ENCODE peak calls at places on chromosome 18, in eight cellular contexts. N, X, J, R, S, U, B and E are unnamed samples.

GRCh38 chr18:22521026-22521707 is 103.5 kb upstream of the CTAGE1 start:
- DNase-seq in N (no peak), X (no peak), J (no peak), R (no peak), S (no peak), U (no peak), B (no peak), E (no peak)

GRCh38 chr18:24126155-24126947 is 12.5 kb upstream of the CABYR start:
- DNase-seq in N (peak; percentile 63), X (no peak), J (no peak), R (no peak), S (no peak), U (no peak), B (peak; percentile 36), E (no peak)

GRCh38 chr18:48955528-48956261 is 4.9 kb upstream of the SMAD7 start:
- DNase-seq in N (peak; percentile 72), X (no peak), J (peak; percentile 59), R (no peak), S (no peak), U (peak; percentile 50), B (peak; percentile 85), E (no peak)

GRCh38 chr18:75179819-75180600 is 28.9 kb downstream of the PTGR3 start:
- DNase-seq in N (no peak), X (no peak), J (no peak), R (no peak), S (no peak), U (no peak), B (no peak), E (no peak)

GRCh38 chr18:21740724-21741510 is at the start of gene MIB1:
- DNase-seq in N (peak; percentile 69), X (no peak), J (peak; percentile 84), R (peak; percentile 34), S (peak; percentile 67), U (peak; percentile 99), B (peak; percentile 41), E (no peak)

GRCh38 chr18:12246849-12247808 is 7.0 kb upstream of the CIDEA start:
- DNase-seq in N (no peak), X (no peak), J (peak; percentile 56), R (no peak), S (no peak), U (no peak), B (no peak), E (no peak)

GRCh38 chr18:76463872-76464271 is 31.2 kb downstream of the ZNF516 start:
- DNase-seq in N (no peak), X (no peak), J (no peak), R (no peak), S (no peak), U (no peak), B (no peak), E (no peak)

GRCh38 chr18:79486356-79487197 is 90.8 kb downstream of the NFATC1 start:
- DNase-seq in N (no peak), X (no peak), J (no peak), R (no peak), S (peak; percentile 15), U (no peak), B (no peak), E (peak; percentile 47)

GRCh38 chr18:75158465-75159237 is 50.3 kb downstream of the PTGR3 start:
- DNase-seq in N (no peak), X (no peak), J (no peak), R (no peak), S (no peak), U (no peak), B (no peak), E (no peak)

GRCh38 chr18:68779169-68779568 is 18.7 kb upstream of the CCDC102B start:
- DNase-seq in N (no peak), X (no peak), J (peak; percentile 14), R (no peak), S (no peak), U (no peak), B (peak; percentile 83), E (no peak)

GRCh38 chr18:75291460-75291859 is 80.9 kb downstream of the TSHZ1 start:
- DNase-seq in N (no peak), X (no peak), J (no peak), R (no peak), S (no peak), U (no peak), B (no peak), E (no peak)

GRCh38 chr18:66874812-66875474 is 271.1 kb upstream of the CDH19 start:
- DNase-seq in N (no peak), X (no peak), J (no peak), R (no peak), S (no peak), U (no peak), B (no peak), E (no peak)
- H3K27ac ChIP-seq in N (no peak overlapping the region), X (no peak overlapping the region), J (no peak overlapping the region), R (no peak overlapping the region), S (no peak overlapping the region), U (no peak overlapping the region), B (no peak overlapping the region), E (no peak overlapping the region)

GRCh38 chr18:11150271-11150615 is 874 bp upstream of the PIEZO2 start:
- DNase-seq in N (no peak), X (no peak), J (no peak), R (no peak), S (no peak), U (no peak), B (no peak), E (no peak)

GRCh38 chr18:11147371-11147860 is 2.0 kb downstream of the PIEZO2 start:
- DNase-seq in N (no peak), X (no peak), J (peak; percentile 45), R (no peak), S (no peak), U (no peak), B (no peak), E (no peak)

GRCh38 chr18:11147962-11148654 is 1.3 kb downstream of the PIEZO2 start:
- DNase-seq in N (no peak), X (no peak), J (no peak), R (no peak), S (no peak), U (no peak), B (no peak), E (no peak)

GRCh38 chr18:11148655-11149440 is 521 bp downstream of the PIEZO2 start:
- DNase-seq in N (no peak), X (no peak), J (peak; percentile 37), R (no peak), S (no peak), U (no peak), B (no peak), E (no peak)

GRCh38 chr18:11149441-11150270 is at the start of gene PIEZO2:
- DNase-seq in N (peak; percentile 55), X (no peak), J (peak; percentile 88), R (no peak), S (peak; percentile 42), U (peak; percentile 29), B (peak; percentile 65), E (no peak)
- H3K27me3 ChIP-seq in N (peaks cover 19% of the 10 kb centered on the region), X (no peaks in the 10 kb centered on the region), J (peaks cover 53% of the 10 kb centered on the region), R (peaks cover 35% of the 10 kb centered on the region), S (peaks cover 95% of the 10 kb centered on the region), U (peaks cover 46% of the 10 kb centered on the region), B (peaks cover 12% of the 10 kb centered on the region), E (peaks cover 62% of the 10 kb centered on the region)

GRCh38 chr18:46071615-46071893 is 506 bp downstream of the PSTPIP2 start:
- DNase-seq in N (no peak), X (no peak), J (no peak), R (no peak), S (no peak), U (no peak), B (no peak), E (no peak)
- H3K27ac ChIP-seq in N (peak overlapping the region; percentile 68), X (peak overlapping the region; percentile 64), J (no peak overlapping the region), R (no peak overlapping the region), S (no peak overlapping the region), U (peak overlapping the region; percentile 72), B (peak overlapping the region; percentile 9), E (peak overlapping the region; percentile 76)

GRCh38 chr18:13377496-13377895 is 158.9 kb downstream of the LDLRAD4 start:
- DNase-seq in N (peak; percentile 28), X (no peak), J (no peak), R (no peak), S (no peak), U (no peak), B (peak; percentile 13), E (no peak)
- H3K27me3 ChIP-seq in N (no peaks in the 10 kb centered on the region), X (no peaks in the 10 kb centered on the region), J (no peaks in the 10 kb centered on the region), R (no peaks in the 10 kb centered on the region), S (no peaks in the 10 kb centered on the region), U (no peaks in the 10 kb centered on the region), B (no peaks in the 10 kb centered on the region), E (peaks cover 3% of the 10 kb centered on the region)

DNA sequence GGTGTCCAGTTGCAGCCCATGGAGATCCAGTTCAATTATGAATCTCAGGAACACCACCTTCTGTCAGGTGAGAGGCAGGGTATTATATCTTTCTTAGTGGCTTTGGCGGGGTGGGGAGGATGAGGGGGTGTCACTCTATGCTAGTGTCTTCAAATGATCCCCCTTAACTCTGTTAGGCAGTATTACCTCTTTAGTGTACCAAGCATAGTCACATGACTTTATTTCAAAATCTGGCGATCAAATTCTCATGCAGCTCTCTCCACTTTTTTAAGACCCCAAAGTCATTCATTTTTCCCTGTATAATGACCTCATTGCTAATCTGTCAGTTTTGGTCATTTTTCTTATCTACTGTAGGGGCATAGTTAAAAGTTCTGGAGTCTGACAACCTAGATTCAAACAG is 1.1 kb upstream of the ZSCAN30 start:
- DNase-seq in N (no peak), X (no peak), J (no peak), R (no peak), S (no peak), U (no peak), B (no peak), E (no peak)
- H3K27ac ChIP-seq in N (no peak overlapping the region), X (peak overlapping the region; percentile 88), J (no peak overlapping the region), R (no peak overlapping the region), S (no peak overlapping the region), U (no peak overlapping the region), B (no peak overlapping the region), E (no peak overlapping the region)